ENCODE peak calls at places on chromosomes 3 and 15, in eight cellular contexts. D is bronchial epithelial cell, V is cardiac fibroblast, U is fibroblast of pulmonary artery, A is coronary artery, I is PC-3, H is brain microvascular endothelial cell, Q is right atrium auricular region. P is an unnamed sample.

GRCh38 chr3:22587446-22587845 is 615.7 kb upstream of the UBE2E2 start:
- DNase-seq in D (no peak), V (no peak), U (no peak), A (no peak), I (no peak), H (no peak), Q (no peak), P (no peak)

GRCh38 chr3:71252466-71252865 is 331.1 kb downstream of the FOXP1 start:
- DNase-seq in D (no peak), V (peak; percentile 40), U (peak; percentile 21), A (no peak), I (no peak), H (no peak), Q (no peak), P (no peak)

GRCh38 chr3:151553873-151554272 is 93.0 kb upstream of the IGSF10 start:
- DNase-seq in D (no peak), V (peak; percentile 72), U (peak; percentile 79), A (no peak), I (no peak), H (peak; percentile 36), Q (peak; percentile 82), P (no peak)

GRCh38 chr15:72751751-72752455 is 31.7 kb downstream of the ADPGK start:
- DNase-seq in D (no peak), V (peak; percentile 17), U (peak; percentile 50), A (no peak), I (peak; percentile 6), H (no peak), Q (no peak), P (no peak)

GRCh38 chr3:175646865-175647264 is 787.7 kb downstream of the NAALADL2 start:
- DNase-seq in D (peak; percentile 32), V (no peak), U (no peak), A (no peak), I (peak; percentile 60), H (no peak), Q (no peak), P (no peak)

GRCh38 chr15:80902298-80902801 is 87.3 kb downstream of the MESD start:
- DNase-seq in D (no peak), V (no peak), U (no peak), A (no peak), I (no peak), H (no peak), Q (no peak), P (no peak)

GRCh38 chr3:63818282-63819150 is 583 bp upstream of the C3orf49 start:
- DNase-seq in D (peak; percentile 52), V (peak; percentile 74), U (peak; percentile 77), A (no peak), I (peak; percentile 54), H (peak; percentile 56), Q (peak; percentile 74), P (no peak)

GRCh38 chr3:148203263-148204010 is 494.3 kb upstream of the AGTR1 start:
- DNase-seq in D (no peak), V (peak; percentile 47), U (peak; percentile 63), A (no peak), I (no peak), H (peak; percentile 2), Q (no peak), P (no peak)

DNA sequence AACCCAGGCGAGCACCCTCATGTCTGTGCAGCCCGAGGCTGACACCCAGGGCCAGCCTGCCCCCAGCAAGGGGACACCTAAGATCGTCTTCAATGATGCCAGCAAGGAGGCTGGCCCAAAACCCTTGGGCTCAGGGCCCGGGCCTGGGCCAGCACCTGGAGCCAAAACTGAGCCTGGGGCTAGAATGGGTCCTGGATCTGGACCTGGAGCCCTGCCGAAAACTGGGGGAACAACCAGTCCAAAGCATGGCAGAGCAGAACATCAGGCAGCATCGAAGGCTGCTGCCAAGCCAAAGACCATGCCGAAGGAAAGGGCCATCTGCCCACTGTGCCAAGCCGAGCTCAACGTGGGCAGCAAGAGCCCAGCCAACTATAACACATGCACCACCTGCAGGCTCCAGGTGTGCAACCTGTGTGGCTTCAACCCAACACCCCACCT is 31.4 kb upstream of the APEH start:
- DNase-seq in D (no peak), V (no peak), U (no peak), A (no peak), I (no peak), H (no peak), Q (no peak), P (no peak)
- TF ChIP-seq CTCF in D (no peak), V (no peak), U (no peak), A (no peak), I (no peak), H (no peak), Q (no peak), P (no peak)

GRCh38 chr15:41559239-41559488 is 152 bp downstream of the TYRO3 start:
- DNase-seq in D (no peak), V (no peak), U (no peak), A (no peak), I (no peak), H (no peak), Q (no peak), P (no peak)

GRCh38 chr15:41556657-41557056 is 2.4 kb upstream of the TYRO3 start:
- DNase-seq in D (no peak), V (no peak), U (no peak), A (no peak), I (no peak), H (no peak), Q (no peak), P (no peak)

GRCh38 chr15:41559489-41560177 is 621 bp downstream of the TYRO3 start:
- DNase-seq in D (no peak), V (no peak), U (no peak), A (no peak), I (peak; percentile 11), H (no peak), Q (no peak), P (no peak)

GRCh38 chr15:41558400-41559238 is at the start of gene TYRO3:
- DNase-seq in D (no peak), V (peak; percentile 45), U (peak; percentile 43), A (no peak), I (peak; percentile 51), H (peak; percentile 29), Q (no peak), P (no peak)

GRCh38 chr15:41557673-41558399 is 1.2 kb upstream of the TYRO3 start:
- DNase-seq in D (peak; percentile 51), V (peak; percentile 69), U (peak; percentile 74), A (no peak), I (peak; percentile 69), H (peak; percentile 47), Q (no peak), P (no peak)
- H3K4me3 ChIP-seq in D (no peak overlapping the region), V (no peak overlapping the region), U (peak overlapping the region; percentile 73), A (peak overlapping the region; percentile 91), I (peak overlapping the region; percentile 76), H (peak overlapping the region; percentile 59), Q (no peak overlapping the region), P (peak overlapping the region; percentile 54)

GRCh38 chr3:157753753-157754152 is 250.5 kb upstream of the VEPH1 start:
- DNase-seq in D (no peak), V (no peak), U (no peak), A (no peak), I (no peak), H (no peak), Q (no peak), P (no peak)

GRCh38 chr3:157754415-157754814 is 251.2 kb upstream of the VEPH1 start:
- DNase-seq in D (no peak), V (no peak), U (peak; percentile 3), A (no peak), I (no peak), H (no peak), Q (no peak), P (no peak)

GRCh38 chr3:157752952-157753351 is 249.7 kb upstream of the VEPH1 start:
- DNase-seq in D (no peak), V (no peak), U (no peak), A (no peak), I (no peak), H (no peak), Q (no peak), P (no peak)

DNA sequence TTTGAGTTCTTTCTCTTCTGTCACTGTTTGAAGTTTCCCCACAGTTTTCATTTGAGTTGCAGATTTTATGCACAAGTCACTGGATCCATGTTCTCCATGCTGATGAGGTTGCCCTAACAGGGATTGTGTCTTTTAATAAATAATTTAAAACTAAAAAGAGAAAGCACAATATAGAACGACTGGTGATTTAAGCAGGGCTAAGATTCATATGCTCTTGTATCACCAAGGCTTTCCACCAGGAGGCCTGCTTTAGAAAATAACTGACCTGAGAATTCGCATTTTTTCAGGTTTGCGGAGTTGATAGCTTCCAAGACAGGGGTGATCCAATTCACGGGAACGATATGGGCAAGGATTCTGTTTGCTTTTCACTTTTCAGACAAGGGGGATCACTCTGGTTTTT is 252.0 kb upstream of the VEPH1 start:
- DNase-seq in D (no peak), V (peak; percentile 11), U (peak; percentile 3), A (no peak), I (peak; percentile 9), H (no peak), Q (no peak), P (no peak)
- TF ChIP-seq CTCF in D (peak; percentile 2), V (peak; percentile 20), U (peak; percentile 24), A (no peak), I (peak; percentile 54), H (peak; percentile 37), Q (no peak), P (peak; percentile 16)

GRCh38 chr3:37861540-37862051 is at the start of gene CTDSPL:
- DNase-seq in D (peak; percentile 21), V (peak; percentile 41), U (peak; percentile 50), A (peak; percentile 85), I (peak; percentile 41), H (no peak), Q (no peak), P (no peak)

GRCh38 chr3:37863552-37863865 is 1.8 kb downstream of the CTDSPL start:
- DNase-seq in D (no peak), V (no peak), U (no peak), A (no peak), I (no peak), H (no peak), Q (no peak), P (no peak)

GRCh38 chr3:37862219-37862711 is 585 bp downstream of the CTDSPL start:
- DNase-seq in D (peak; percentile 42), V (peak; percentile 37), U (peak; percentile 34), A (no peak), I (no peak), H (peak; percentile 22), Q (no peak), P (no peak)

GRCh38 chr3:37863949-37864822 is 2.5 kb downstream of the CTDSPL start:
- DNase-seq in D (peak; percentile 18), V (no peak), U (no peak), A (no peak), I (peak; percentile 31), H (no peak), Q (no peak), P (no peak)

DNA sequence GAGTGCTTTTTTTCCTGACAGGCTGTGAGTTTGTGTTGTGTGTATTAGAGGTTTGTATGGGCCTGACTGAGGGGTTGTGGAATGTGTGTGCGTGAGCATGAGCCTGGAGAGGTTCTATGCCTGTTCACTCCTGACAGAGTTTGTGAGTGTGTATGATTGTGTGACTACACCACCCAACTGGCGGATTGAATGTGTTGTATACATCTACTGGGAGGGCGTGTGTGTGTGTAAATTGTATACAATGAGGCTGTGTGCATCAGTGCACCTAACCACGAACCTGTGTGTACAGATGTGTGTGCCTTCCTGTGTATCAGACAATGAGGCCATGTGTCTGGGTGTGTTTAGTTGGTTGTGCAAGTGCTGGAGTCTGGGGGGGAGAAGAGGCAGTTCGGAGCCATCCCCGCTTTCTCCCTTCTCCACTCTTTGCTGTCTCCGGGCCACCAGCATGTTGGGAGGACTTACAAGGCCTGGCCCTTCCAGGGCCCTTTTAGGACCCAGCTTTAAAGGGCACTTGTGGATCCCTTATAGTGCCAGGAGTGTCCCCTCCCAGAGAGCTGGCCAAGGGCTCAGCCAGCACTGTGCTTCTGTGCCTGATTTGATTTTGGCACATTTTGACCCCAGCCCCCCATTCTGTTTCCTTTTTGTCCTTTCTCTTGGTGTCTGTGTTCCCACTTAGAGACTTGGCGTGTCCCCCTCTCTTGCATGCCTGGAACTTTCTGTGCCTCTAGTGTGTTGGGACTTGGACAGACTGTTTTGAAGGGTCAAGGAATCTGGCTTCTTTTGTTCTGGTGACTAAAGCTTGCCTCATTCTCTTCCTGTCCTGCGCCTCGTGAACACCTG is 1.3 kb downstream of the CTDSPL start:
- DNase-seq in D (peak; percentile 37), V (peak; percentile 63), U (peak; percentile 53), A (no peak), I (no peak), H (peak; percentile 49), Q (peak; percentile 62), P (no peak)
- H3K4me3 ChIP-seq in D (peak overlapping the region; percentile 54), V (peak overlapping the region; percentile 84), U (peak overlapping the region; percentile 69), A (peak overlapping the region; percentile 92), I (peak overlapping the region; percentile 66), H (peak overlapping the region; percentile 73), Q (peak overlapping the region; percentile 79), P (peak overlapping the region; percentile 81)

P was measured in AG04449.